ENCODE peak calls at places on chromosomes 6 and 20, in six cellular contexts. One of them, this sample, is unnamed. For H3K36me3, the result is how much of the 10 kb centered on the place peaks cover.

GRCh38 chr6:25511386-25511785 is 140.6 kb upstream of the SCGN start:
- DNase-seq in GM12878: no peak
- DNase-seq in HCT116: no peak
- DNase-seq in K562: no peak
- DNase-seq in HepG2: no peak
- DNase-seq in H1: no peak
- DNase-seq in this sample: no peak

GRCh38 chr6:98179606-98180005 is 654.8 kb upstream of the POU3F2 start:
- DNase-seq in K562: no peak
- DNase-seq in H1: no peak
- DNase-seq in HCT116: no peak
- DNase-seq in HepG2: no peak
- DNase-seq in GM12878: no peak
- DNase-seq in this sample: no peak

GRCh38 chr6:153816306-153816845 is 222.7 kb upstream of the OPRM1 start:
- DNase-seq in H1: no peak
- DNase-seq in GM12878: no peak
- DNase-seq in HepG2: no peak
- DNase-seq in HCT116: no peak
- DNase-seq in K562: no peak
- DNase-seq in this sample: no peak

GRCh38 chr6:71012871-71013456 is 56.1 kb upstream of the B3GAT2 start:
- DNase-seq in GM12878: peak
- DNase-seq in HepG2: peak
- DNase-seq in K562: peak
- DNase-seq in HCT116: peak
- DNase-seq in H1: no peak
- DNase-seq in this sample: peak

GRCh38 chr6:109768485-109768884 is 77.4 kb downstream of the FIG4 start:
- DNase-seq in GM12878: no peak
- DNase-seq in HepG2: no peak
- DNase-seq in HCT116: no peak
- DNase-seq in H1: no peak
- DNase-seq in K562: no peak
- DNase-seq in this sample: no peak

GRCh38 chr20:19806806-19807691 is 49.0 kb downstream of the RIN2 start:
- DNase-seq in HepG2: no peak
- DNase-seq in GM12878: no peak
- DNase-seq in H1: no peak
- DNase-seq in HCT116: no peak
- DNase-seq in K562: no peak
- DNase-seq in this sample: no peak

GRCh38 chr20:59398552-59399265 is 98.3 kb downstream of the EDN3 start:
- DNase-seq in K562: no peak
- DNase-seq in HepG2: no peak
- DNase-seq in GM12878: no peak
- DNase-seq in HCT116: no peak
- DNase-seq in H1: no peak
- DNase-seq in this sample: no peak

GRCh38 chr6:46380152-46380807 is 111.0 kb downstream of the RCAN2 start:
- DNase-seq in HCT116: no peak
- DNase-seq in H1: no peak
- DNase-seq in GM12878: no peak
- DNase-seq in K562: no peak
- DNase-seq in HepG2: no peak
- DNase-seq in this sample: no peak

GRCh38 chr6:12613819-12614218 is 102.7 kb upstream of the PHACTR1 start:
- DNase-seq in K562: no peak
- DNase-seq in H1: no peak
- DNase-seq in HCT116: no peak
- DNase-seq in HepG2: no peak
- DNase-seq in GM12878: no peak
- DNase-seq in this sample: no peak

GRCh38 chr20:10316582-10316981 is 98.0 kb downstream of the SNAP25 start:
- DNase-seq in GM12878: peak
- DNase-seq in HCT116: peak
- DNase-seq in K562: peak
- DNase-seq in H1: no peak
- DNase-seq in HepG2: peak
- DNase-seq in this sample: no peak

GRCh38 chr6:138246650-138247440 is 28.6 kb upstream of the PBOV1 start:
- DNase-seq in K562: no peak
- DNase-seq in H1: no peak
- DNase-seq in HCT116: no peak
- DNase-seq in GM12878: no peak
- DNase-seq in HepG2: no peak
- DNase-seq in this sample: no peak

GRCh38 chr20:37185681-37186080 is 6.3 kb upstream of the MROH8 start:
- DNase-seq in HepG2: no peak
- DNase-seq in GM12878: no peak
- DNase-seq in H1: no peak
- DNase-seq in K562: no peak
- DNase-seq in HCT116: no peak
- DNase-seq in this sample: no peak

GRCh38 chr6:138052783-138053182 is 54.4 kb downstream of the PERP start:
- DNase-seq in HCT116: no peak
- DNase-seq in GM12878: no peak
- DNase-seq in H1: no peak
- DNase-seq in K562: no peak
- DNase-seq in HepG2: no peak
- DNase-seq in this sample: no peak

GRCh38 chr6:163133691-163134090 is 280.8 kb upstream of the QKI start:
- DNase-seq in K562: no peak
- DNase-seq in H1: no peak
- DNase-seq in GM12878: no peak
- DNase-seq in HCT116: no peak
- DNase-seq in HepG2: no peak
- DNase-seq in this sample: no peak

GRCh38 chr6:28258877-28259777 is at the start of gene NKAPL:
- DNase-seq in HCT116: no peak
- DNase-seq in K562: no peak
- DNase-seq in GM12878: no peak
- DNase-seq in HepG2: no peak
- DNase-seq in H1: peak
- DNase-seq in this sample: no peak

GRCh38 chr6:116010400-116011095 is 50.1 kb downstream of the FRK start:
- DNase-seq in GM12878: no peak
- DNase-seq in HepG2: peak
- DNase-seq in K562: peak
- DNase-seq in HCT116: peak
- DNase-seq in H1: peak
- DNase-seq in this sample: peak

GRCh38 chr6:5135783-5136376 is 50.7 kb downstream of the PPP1R3G start:
- DNase-seq in K562: peak
- DNase-seq in GM12878: no peak
- DNase-seq in HepG2: peak
- DNase-seq in H1: peak
- DNase-seq in HCT116: peak
- DNase-seq in this sample: no peak

GRCh38 chr6:149233056-149233715 is 84.3 kb upstream of the TAB2 start:
- DNase-seq in H1: no peak
- DNase-seq in HCT116: peak
- DNase-seq in HepG2: peak
- DNase-seq in GM12878: no peak
- DNase-seq in K562: peak
- DNase-seq in this sample: no peak

GRCh38 chr6:153084393-153084792 is 46.7 kb downstream of the RGS17 start:
- DNase-seq in HepG2: no peak
- DNase-seq in H1: no peak
- DNase-seq in GM12878: no peak
- DNase-seq in K562: no peak
- DNase-seq in HCT116: no peak
- DNase-seq in this sample: no peak

GRCh38 chr6:73893696-73894095 is 197.7 kb downstream of the CD109 start:
- DNase-seq in K562: no peak
- DNase-seq in HepG2: no peak
- DNase-seq in H1: no peak
- DNase-seq in HCT116: no peak
- DNase-seq in GM12878: no peak
- DNase-seq in this sample: no peak

GRCh38 chr20:47276856-47277541 is 79.5 kb downstream of the ZMYND8 start:
- DNase-seq in K562: no peak
- DNase-seq in GM12878: no peak
- DNase-seq in H1: no peak
- DNase-seq in HCT116: no peak
- DNase-seq in HepG2: no peak
- DNase-seq in this sample: no peak

GRCh38 chr6:134936927-134937326 is 13.0 kb downstream of the ALDH8A1 start:
- DNase-seq in K562: no peak
- DNase-seq in HepG2: no peak
- DNase-seq in H1: no peak
- DNase-seq in GM12878: no peak
- DNase-seq in HCT116: no peak
- DNase-seq in this sample: no peak

GRCh38 chr6:98957440-98957839 is 9.7 kb upstream of the FBXL4 start:
- DNase-seq in HepG2: peak
- DNase-seq in HCT116: peak
- DNase-seq in K562: no peak
- DNase-seq in H1: no peak
- DNase-seq in GM12878: no peak
- DNase-seq in this sample: no peak

GRCh38 chr20:61795669-61796630 is 269.7 kb downstream of the TAF4 start:
- DNase-seq in GM12878: no peak
- DNase-seq in H1: no peak
- DNase-seq in K562: no peak
- DNase-seq in HepG2: no peak
- DNase-seq in HCT116: no peak
- DNase-seq in this sample: no peak

GRCh38 chr6:12113190-12113578 is 101.1 kb downstream of the HIVEP1 start:
- DNase-seq in K562: peak
- DNase-seq in H1: no peak
- DNase-seq in HCT116: no peak
- DNase-seq in HepG2: no peak
- DNase-seq in GM12878: no peak
- DNase-seq in this sample: no peak

DNA sequence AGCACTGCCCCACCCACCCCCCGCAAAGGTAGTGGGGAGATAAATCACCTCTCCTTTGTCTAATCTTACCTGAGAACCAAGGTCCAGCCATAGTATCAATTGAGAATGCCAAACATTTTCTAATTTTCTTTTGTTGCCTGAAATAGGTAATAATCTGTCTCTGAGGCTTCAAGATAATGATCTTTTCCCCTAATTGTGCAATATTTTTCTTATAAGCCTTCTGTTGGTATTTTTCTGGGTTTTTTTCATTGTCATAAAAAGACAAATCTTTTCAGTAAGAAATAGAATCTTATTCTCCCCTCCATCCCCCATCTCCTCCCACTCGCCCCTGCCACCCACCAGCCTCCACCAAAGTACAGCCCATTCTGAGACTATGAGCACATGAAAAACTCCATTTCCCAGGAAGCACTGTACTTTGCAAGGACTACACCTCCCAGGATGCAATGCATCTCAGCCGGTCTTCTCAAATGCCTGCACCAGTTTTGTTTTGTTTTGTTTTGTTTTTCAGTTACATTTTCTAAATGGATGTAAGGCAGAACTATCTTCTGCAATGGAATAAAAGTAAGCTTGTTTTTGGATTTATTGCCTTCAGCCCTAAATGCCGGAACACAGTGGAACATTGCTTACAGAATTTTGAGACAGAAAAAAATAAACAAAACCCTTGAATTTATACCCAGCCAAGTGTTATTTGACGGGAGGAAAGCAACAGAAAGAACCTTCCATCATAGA is 268.0 kb downstream of the TFAP2A start:
- DNase-seq in H1: no peak
- DNase-seq in K562: peak
- DNase-seq in HepG2: peak
- DNase-seq in GM12878: peak
- DNase-seq in HCT116: peak
- DNase-seq in this sample: peak
- H3K4me3 ChIP-seq in H1: peak
- H3K4me3 ChIP-seq in K562: peak
- H3K4me3 ChIP-seq in HepG2: peak
- H3K4me3 ChIP-seq in GM12878: peak
- H3K4me3 ChIP-seq in HCT116: peak
- H3K4me3 ChIP-seq in this sample: no peak

GRCh38 chr20:2865101-2865500 is 8.2 kb upstream of the PTPRA start:
- DNase-seq in K562: no peak
- DNase-seq in HCT116: no peak
- DNase-seq in HepG2: no peak
- DNase-seq in H1: no peak
- DNase-seq in GM12878: no peak
- DNase-seq in this sample: no peak

GRCh38 chr20:2866236-2866635 is 7.0 kb upstream of the PTPRA start:
- DNase-seq in HCT116: no peak
- DNase-seq in K562: no peak
- DNase-seq in GM12878: no peak
- DNase-seq in H1: no peak
- DNase-seq in HepG2: no peak
- DNase-seq in this sample: no peak

GRCh38 chr20:2864626-2865025 is 8.7 kb upstream of the PTPRA start:
- DNase-seq in HepG2: no peak
- DNase-seq in K562: no peak
- DNase-seq in H1: no peak
- DNase-seq in GM12878: no peak
- DNase-seq in HCT116: no peak
- DNase-seq in this sample: no peak

GRCh38 chr20:2867081-2867860 is 6.0 kb upstream of the PTPRA start:
- DNase-seq in GM12878: no peak
- DNase-seq in HepG2: no peak
- DNase-seq in K562: no peak
- DNase-seq in H1: no peak
- DNase-seq in HCT116: no peak
- DNase-seq in this sample: no peak

DNA sequence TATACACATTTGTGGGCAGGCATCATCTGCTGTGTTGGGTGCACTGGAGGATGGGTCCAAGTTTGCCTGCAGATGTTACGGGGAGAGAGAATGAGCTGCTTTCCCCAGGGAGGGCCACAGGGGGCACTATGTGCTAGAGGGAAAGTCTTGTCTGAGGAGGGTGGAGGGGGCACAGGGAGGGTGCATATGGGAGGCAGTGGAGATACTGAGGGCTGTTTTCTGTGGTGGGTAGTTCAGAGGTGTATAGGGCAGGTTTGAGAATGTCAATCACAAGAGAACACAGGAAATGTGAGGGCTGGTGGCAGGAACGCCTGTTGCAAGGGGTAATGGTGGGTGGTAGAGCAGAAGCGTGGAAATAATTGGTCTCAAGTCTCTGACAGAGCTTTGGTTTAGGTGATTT is 7.7 kb upstream of the PTPRA start:
- DNase-seq in HCT116: no peak
- DNase-seq in H1: peak
- DNase-seq in HepG2: no peak
- DNase-seq in GM12878: no peak
- DNase-seq in K562: peak
- DNase-seq in this sample: no peak
- H3K36me3 ChIP-seq in HCT116: under half
- H3K36me3 ChIP-seq in H1: under half
- H3K36me3 ChIP-seq in HepG2: under half
- H3K36me3 ChIP-seq in GM12878: under half
- H3K36me3 ChIP-seq in K562: under half
- H3K36me3 ChIP-seq in this sample: half or more

GRCh38 chr6:38271081-38271480 is 368.6 kb downstream of the BTBD9 start:
- DNase-seq in GM12878: no peak
- DNase-seq in HepG2: no peak
- DNase-seq in HCT116: no peak
- DNase-seq in H1: no peak
- DNase-seq in K562: no peak
- DNase-seq in this sample: no peak
- TF ChIP-seq ZNF274 in GM12878: no peak
- TF ChIP-seq ZNF274 in HepG2: no peak
- TF ChIP-seq ZNF274 in HCT116: no peak
- TF ChIP-seq ZNF274 in H1: no peak
- TF ChIP-seq ZNF274 in K562: no peak
- TF ChIP-seq ZNF274 in this sample: no peak

GRCh38 chr6:2865270-2866182 is 23.9 kb upstream of the SERPINB1 start:
- DNase-seq in HepG2: peak
- DNase-seq in H1: no peak
- DNase-seq in K562: no peak
- DNase-seq in HCT116: no peak
- DNase-seq in GM12878: no peak
- DNase-seq in this sample: no peak
- H3K4me3 ChIP-seq in HepG2: no peak
- H3K4me3 ChIP-seq in H1: peak
- H3K4me3 ChIP-seq in K562: no peak
- H3K4me3 ChIP-seq in HCT116: peak
- H3K4me3 ChIP-seq in GM12878: no peak
- H3K4me3 ChIP-seq in this sample: no peak